ENCODE peak calls at places on chromosomes 4 and X, in four cellular contexts. T is mesendoderm, R is H1, S is IMR-90. G is an unnamed sample.

GRCh38 chrX:153953892-153954617 is 9.6 kb upstream of the RENBP start:
- DNase-seq in R (no peak), S (no peak), T (no peak), G (no peak)

GRCh38 chr4:184628103-184628502 is 21.1 kb downstream of the CASP3 start:
- DNase-seq in T (no peak), R (no peak), S (peak), G (no peak)

GRCh38 chrX:11664211-11664888 is 1.4 kb downstream of the ARHGAP6 start:
- DNase-seq in S (no peak), T (peak), R (no peak), G (peak)

GRCh38 chr4:20395160-20395773 is 143.6 kb downstream of the SLIT2 start:
- DNase-seq in R (peak), T (peak), S (peak), G (peak)

GRCh38 chr4:42750831-42751230 is 93.9 kb upstream of the ATP8A1 start:
- DNase-seq in T (no peak), R (no peak), S (no peak), G (no peak)

GRCh38 chrX:26915064-26915463 is 548.1 kb downstream of the PPP4R3C start:
- DNase-seq in T (no peak), R (no peak), S (no peak), G (no peak)

GRCh38 chr4:74104145-74104544 is 5.2 kb upstream of the CXCL2 start:
- DNase-seq in T (peak), S (no peak), R (no peak), G (no peak)

GRCh38 chr4:1243451-1244080 is 5.4 kb downstream of the CTBP1 start:
- DNase-seq in T (no peak), R (no peak), S (no peak), G (peak)

GRCh38 chr4:53656421-53656981 is 65.2 kb upstream of the LNX1 start:
- DNase-seq in S (peak), T (no peak), R (no peak), G (no peak)

GRCh38 chr4:180009316-180009715 is 2233.9 kb upstream of the TENM3 start:
- DNase-seq in R (no peak), T (no peak), S (peak), G (no peak)

GRCh38 chr4:87009095-87009648 is 74.4 kb downstream of the AFF1 start:
- DNase-seq in T (no peak), S (no peak), R (no peak), G (no peak)

GRCh38 chr4:12471193-12471592 is 1012.9 kb downstream of the RAB28 start:
- DNase-seq in R (no peak), S (no peak), T (no peak), G (no peak)

GRCh38 chr4:148955926-148956325 is 513.7 kb upstream of the NR3C2 start:
- DNase-seq in S (peak), R (no peak), T (no peak), G (no peak)

GRCh38 chrX:133649659-133650058 is 234.4 kb upstream of the GPC4 start:
- DNase-seq in R (peak), S (no peak), T (peak), G (peak)

GRCh38 chr4:116849620-116850019 is 235.8 kb downstream of the TRAM1L1 start:
- DNase-seq in S (no peak), R (no peak), T (peak), G (no peak)

DNA sequence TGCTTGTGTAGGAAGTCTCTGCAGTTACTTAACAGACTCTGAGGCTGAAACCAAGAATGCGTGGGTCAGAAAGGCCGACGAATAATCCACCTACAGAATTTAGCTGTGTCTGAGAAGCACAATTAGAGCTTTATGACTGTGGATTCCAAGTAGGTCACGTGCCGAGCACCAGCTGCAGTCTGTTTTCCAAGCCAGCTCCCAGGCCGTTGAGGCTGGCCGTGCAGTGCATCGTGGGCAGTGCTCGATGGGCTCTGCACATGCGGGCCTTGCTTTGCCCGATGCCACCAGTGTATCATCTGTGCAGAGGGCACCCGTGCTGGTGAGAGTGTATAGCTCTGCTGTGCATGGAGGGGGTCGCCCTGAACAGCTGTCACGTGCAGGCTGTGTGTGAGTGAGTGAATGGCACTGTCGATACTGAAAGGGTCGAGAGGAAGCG is 67.5 kb upstream of the CLDN34 start:
- DNase-seq in R (no peak), T (no peak), S (peak), G (no peak)
- H3K56ac ChIP-seq in R (no peak), T (no peak), S (no peak), G (no peak)

DNA sequence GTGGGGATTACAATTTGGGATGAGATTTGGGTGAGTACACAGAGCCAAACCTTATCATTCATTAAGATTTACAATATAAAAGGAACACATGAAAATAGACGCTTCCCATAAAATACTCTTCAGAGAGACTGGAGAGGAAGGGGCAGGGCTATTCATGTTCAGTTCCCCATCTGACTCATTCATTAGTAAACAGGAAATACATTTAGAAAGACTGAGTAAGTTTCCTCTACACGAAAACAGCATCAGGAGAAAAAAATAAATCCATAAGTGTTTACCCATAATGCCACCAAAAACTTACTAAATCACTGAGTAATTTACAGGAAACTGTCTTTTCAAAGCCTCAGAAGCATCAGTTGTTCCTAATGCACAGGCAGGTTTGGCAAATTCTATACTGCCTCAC is 255.4 kb upstream of the CXorf51A start:
- DNase-seq in T (no peak), R (no peak), S (no peak), G (no peak)
- H3K56ac ChIP-seq in T (no peak), R (no peak), S (no peak), G (no peak)

GRCh38 chr4:99657801-99658200 is at the start of gene C4orf54:
- DNase-seq in S (no peak), T (no peak), R (no peak), G (no peak)
- H3K56ac ChIP-seq in S (no peak), T (no peak), R (no peak), G (no peak)

GRCh38 chr4:150743564-150744342 is 161.8 kb downstream of the MAB21L2 start:
- DNase-seq in S (peak), T (no peak), R (no peak), G (no peak)

GRCh38 chr4:150739591-150739990 is 157.6 kb downstream of the MAB21L2 start:
- DNase-seq in S (no peak), T (peak), R (no peak), G (no peak)
- H3K56ac ChIP-seq in S (no peak), T (no peak), R (no peak), G (no peak)

GRCh38 chr4:175716956-175717355 is 95.1 kb downstream of the GPM6A start:
- DNase-seq in R (no peak), T (no peak), S (no peak), G (no peak)

GRCh38 chr4:175720722-175721121 is 91.3 kb downstream of the GPM6A start:
- DNase-seq in T (no peak), R (no peak), S (no peak), G (no peak)
- H3K56ac ChIP-seq in T (no peak), R (no peak), S (no peak), G (no peak)

DNA sequence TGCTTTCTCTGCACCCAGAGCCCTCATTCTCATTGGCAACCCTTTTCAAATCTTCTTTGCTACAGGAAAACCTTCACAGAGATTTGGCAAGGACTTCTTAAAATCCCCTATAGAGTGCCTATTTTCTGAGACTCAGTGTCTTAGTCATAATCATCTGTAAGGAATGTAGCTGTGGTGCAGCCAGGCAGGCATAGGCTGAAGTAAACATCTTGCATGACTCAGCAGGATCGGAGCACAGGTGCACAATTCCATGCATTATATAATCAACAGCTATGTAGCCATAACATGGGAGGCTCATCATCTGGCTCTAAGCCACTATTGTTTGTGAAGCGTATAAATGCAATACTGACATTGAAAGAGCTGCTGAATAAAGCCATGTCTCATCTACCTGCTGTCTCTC is 368.8 kb downstream of the MAGEE1 start:
- DNase-seq in T (peak), S (no peak), R (no peak), G (no peak)
- H3K56ac ChIP-seq in T (no peak), S (no peak), R (no peak), G (no peak)

DNA sequence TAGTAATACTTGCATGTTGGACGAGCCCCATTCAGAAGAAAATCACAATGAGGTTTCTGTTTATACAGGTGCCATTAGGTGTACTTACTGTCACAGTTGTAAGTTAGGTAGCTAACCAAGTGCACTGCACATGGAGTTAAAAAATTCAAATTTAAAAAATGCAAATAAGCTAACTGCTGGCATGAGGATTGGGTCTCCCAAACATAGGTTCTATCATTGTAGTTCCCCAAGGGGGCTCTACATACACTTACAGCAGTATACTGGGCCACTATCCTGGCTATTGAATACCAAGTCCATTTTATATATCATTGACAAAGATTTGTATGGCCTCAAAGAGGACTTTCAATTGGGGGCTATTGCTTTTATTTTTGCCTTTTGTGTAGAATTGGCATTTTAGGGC is 153.4 kb downstream of the FMR1NB start:
- DNase-seq in R (no peak), T (no peak), S (no peak), G (no peak)
- H3K56ac ChIP-seq in R (no peak), T (no peak), S (no peak), G (no peak)

G was measured in H9.